ENCODE peak calls at places on chromosome X, in five cellular contexts. I, W, O, A and P are unnamed samples.

GRCh38 chrX:152038798-152039197 is 64.3 kb upstream of the GABRE start:
- DNase-seq in A (no peak), I (no peak), W (no peak), O (no peak), P (no peak)

GRCh38 chrX:45850775-45851433 is 650.2 kb upstream of the DIPK2B start:
- DNase-seq in W (no peak), O (no peak), A (peak; percentile 72), I (peak; percentile 18), P (no peak)

GRCh38 chrX:17525266-17525665 is 150.3 kb downstream of the NHS start:
- DNase-seq in W (no peak), I (no peak), O (no peak), A (no peak), P (no peak)

GRCh38 chrX:41352329-41352801 is 18.4 kb downstream of the DDX3X start:
- DNase-seq in O (no peak), I (no peak), A (no peak), W (no peak), P (no peak)

GRCh38 chrX:71251456-71251973 is 2.4 kb downstream of the ZMYM3 start:
- DNase-seq in W (no peak), O (no peak), I (no peak), A (peak; percentile 24), P (no peak)

GRCh38 chrX:112163916-112164315 is 81.3 kb upstream of the TRPC5 start:
- DNase-seq in A (no peak), I (no peak), O (no peak), W (no peak), P (no peak)

GRCh38 chrX:96721398-96721797 is 36.8 kb downstream of the DIAPH2 start:
- DNase-seq in O (no peak), A (no peak), W (no peak), I (no peak), P (no peak)

GRCh38 chrX:24145340-24146186 is 4.0 kb upstream of the ZFX start:
- DNase-seq in O (no peak), A (no peak), W (no peak), I (no peak), P (no peak)

GRCh38 chrX:16444353-16444752 is 205.6 kb upstream of the S100G start:
- DNase-seq in I (no peak), O (no peak), A (no peak), W (peak; percentile 16), P (no peak)

GRCh38 chrX:132442674-132443073 is 46.2 kb downstream of the MBNL3 start:
- DNase-seq in W (no peak), A (no peak), O (no peak), I (no peak), P (no peak)
- H3K27ac ChIP-seq in W (no peak overlapping the region), A (no peak overlapping the region), O (no peak overlapping the region), I (no peak overlapping the region), P (no peak overlapping the region)

DNA sequence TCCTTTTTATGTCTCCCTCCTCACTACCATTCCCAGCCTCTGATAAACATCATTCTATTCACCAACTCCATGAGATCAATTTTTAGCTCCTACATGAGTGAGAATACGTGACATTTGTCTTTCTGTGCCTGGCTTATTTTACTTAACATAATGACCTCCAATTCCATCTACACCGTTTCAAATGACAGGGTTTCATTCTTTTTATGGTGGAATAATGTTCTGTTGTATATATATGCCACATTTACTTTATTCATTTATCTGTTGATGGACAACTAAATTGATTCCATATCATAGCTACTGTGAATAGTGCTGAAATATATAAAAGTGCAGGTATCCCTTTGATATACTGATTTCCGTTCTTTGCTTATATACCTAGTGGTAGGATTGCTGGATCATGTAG is 503.9 kb downstream of the SMARCA1 start:
- DNase-seq in A (no peak), W (no peak), O (no peak), I (no peak), P (no peak)
- H3K27ac ChIP-seq in A (no peak overlapping the region), W (no peak overlapping the region), O (no peak overlapping the region), I (no peak overlapping the region), P (no peak overlapping the region)

DNA sequence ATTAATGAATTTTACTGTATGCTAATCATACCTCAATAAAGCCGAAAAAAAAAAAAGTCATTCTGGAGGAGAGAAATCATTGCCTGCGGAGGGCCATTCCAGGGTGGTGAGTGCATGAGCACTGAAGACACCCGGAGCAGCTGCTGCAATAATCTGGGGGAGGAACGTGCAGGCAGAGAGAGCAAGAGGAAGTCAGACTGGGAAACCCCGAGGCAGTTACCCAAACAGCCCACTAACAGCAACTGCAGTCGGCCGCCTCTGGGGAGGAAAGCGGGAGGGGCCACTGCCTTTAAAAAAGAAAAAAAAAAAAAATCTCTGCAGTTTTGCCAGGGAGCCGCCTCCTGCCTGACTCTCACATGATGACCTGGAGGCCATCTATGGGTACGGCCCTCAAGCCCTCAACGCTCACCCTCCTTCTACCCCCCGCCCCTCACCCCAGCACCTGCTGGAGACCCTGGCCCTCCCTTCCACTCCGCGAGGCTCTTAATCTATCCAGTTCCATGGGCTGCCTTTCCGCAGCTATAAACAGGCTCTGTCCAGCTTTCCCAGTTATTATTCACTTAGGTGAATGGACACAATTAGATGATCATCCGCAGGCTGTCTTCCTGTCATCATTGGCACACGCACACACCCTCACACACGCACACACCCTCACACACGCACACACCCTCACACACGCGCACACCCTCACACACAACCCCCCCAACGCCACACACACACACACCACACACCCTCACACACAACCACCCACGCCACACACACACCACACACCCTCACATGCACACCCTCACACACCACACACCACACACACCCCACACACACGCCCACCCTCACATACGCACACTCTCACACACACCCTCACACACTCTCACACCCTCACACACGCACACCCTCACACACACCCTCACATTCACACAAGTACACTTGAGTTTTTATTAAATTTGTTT is 3.4 kb upstream of the AVPR2 start:
- DNase-seq in W (peak; percentile 65), I (peak; percentile 54), A (peak; percentile 87), O (peak; percentile 39), P (no peak)
- H3K27ac ChIP-seq in W (peak overlapping the region; percentile 48), I (no peak overlapping the region), A (no peak overlapping the region), O (peak overlapping the region; percentile 46), P (no peak overlapping the region)

DNA sequence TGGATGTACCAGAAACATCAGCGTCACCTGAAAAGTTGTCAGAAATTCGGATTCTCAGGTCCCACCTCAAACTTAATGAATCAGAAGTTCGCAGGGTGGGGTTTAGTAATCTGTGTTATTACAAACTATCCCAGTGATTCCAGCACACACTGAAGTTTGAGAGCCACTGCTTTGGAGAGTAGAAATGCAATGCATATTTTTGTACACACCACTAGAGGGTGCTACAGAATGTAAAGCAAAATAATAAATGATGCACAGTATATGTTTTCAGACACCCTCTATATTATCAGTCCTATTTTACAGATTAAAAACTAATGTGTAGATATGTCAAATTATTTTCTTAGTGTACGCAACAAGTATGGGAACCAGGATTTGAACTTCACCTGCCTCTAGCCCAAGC is 2.5 kb upstream of the MORF4L2 start:
- DNase-seq in W (no peak), O (no peak), A (peak; percentile 11), I (no peak), P (no peak)
- H3K27ac ChIP-seq in W (no peak overlapping the region), O (peak overlapping the region; percentile 98), A (no peak overlapping the region), I (no peak overlapping the region), P (peak overlapping the region; percentile 99)

DNA sequence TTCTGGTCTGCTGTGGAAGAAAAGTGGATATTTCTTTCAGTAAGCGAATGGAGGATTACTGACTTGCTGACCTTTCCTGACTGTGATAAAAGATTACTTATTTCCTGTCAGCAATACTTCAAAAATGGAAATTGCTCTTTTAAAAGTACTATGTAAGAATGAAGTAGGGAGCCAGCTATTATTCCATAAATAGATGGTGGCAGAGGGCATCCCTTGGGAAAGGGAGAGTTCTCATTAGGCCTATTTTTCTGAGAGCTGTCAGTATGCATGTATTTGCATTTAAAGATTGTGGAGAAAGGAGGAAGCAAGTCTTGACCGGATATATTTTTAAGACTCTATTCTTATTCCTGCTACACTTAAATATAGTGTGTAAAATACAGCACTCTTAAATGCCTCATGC is 37.2 kb downstream of the TMEM47 start:
- DNase-seq in O (no peak), I (no peak), A (no peak), W (no peak), P (no peak)
- H3K27ac ChIP-seq in O (peak overlapping the region; percentile 38), I (no peak overlapping the region), A (no peak overlapping the region), W (no peak overlapping the region), P (no peak overlapping the region)

DNA sequence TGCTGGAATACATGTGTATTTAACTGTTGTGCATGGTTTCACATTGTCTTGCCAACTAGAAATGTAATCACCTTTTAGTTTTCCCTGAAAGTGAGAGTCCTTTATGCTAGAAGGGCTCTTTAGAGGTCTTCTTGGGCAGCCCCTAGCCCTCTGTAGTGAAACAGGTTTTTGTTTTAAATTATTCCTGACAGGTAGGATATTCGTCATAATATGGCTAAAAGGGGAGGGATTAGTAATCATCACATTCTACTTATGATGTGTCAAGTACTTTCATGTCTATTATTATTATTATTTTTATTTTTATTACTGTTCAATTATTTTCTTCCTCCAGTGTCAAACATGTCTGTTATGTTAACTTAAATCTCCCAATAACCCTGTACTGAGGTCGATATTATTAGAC is 35.5 kb downstream of the MSN start:
- DNase-seq in I (no peak), W (no peak), O (no peak), A (no peak), P (no peak)
- H3K27ac ChIP-seq in I (no peak overlapping the region), W (no peak overlapping the region), O (peak overlapping the region; percentile 85), A (no peak overlapping the region), P (no peak overlapping the region)

DNA sequence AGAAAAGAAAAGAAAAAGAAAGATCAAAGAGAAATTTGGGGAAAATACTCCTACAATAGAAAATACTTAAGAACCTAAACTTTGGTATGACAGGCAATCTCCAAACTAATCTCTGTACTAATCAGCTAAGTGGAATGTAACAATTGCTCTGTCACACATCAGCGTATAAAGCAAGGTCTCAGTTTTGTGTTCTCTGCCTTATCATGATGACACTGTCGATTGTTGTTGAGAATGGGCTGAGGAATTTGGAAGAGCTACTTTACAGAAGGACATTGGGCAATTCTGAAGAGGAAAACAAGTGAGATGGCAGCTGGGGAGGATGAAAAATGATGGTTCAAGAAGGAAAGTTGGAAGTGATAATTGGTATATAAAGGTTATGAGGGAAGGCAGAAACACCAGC is 486.0 kb upstream of the HTR2C start:
- DNase-seq in A (peak; percentile 76), W (no peak), O (no peak), I (no peak), P (no peak)
- H3K27ac ChIP-seq in A (no peak overlapping the region), W (no peak overlapping the region), O (no peak overlapping the region), I (no peak overlapping the region), P (no peak overlapping the region)

DNA sequence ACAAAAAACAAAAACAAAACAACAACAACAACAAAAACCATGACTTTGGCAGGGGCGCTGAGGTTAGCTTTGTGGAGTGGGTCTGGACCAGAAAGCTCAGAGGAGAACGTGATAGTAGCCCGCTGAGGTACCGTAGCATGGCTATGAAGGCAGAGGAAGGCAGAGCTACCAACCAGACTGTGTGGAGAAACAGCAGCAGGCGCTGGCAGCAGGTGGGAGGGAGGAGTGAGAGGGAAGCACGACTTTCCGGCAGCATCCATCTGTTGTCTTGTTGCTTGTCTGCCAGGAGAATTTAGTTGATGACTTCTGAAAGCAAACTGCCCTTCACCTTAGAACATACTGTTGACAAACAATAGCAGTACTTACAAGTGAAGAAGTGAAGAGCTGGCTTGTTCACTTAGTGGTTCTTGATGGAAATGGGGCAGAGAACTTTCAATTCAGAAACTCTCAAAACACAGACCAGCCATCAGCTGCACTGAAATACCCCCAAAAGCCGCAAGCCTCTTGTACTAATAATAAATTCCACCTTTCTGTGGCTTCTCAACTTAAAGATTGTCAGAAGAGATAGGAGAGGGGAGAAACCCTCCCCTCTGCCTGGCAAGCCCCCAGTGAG is 447.2 kb downstream of the SLITRK2 start:
- DNase-seq in A (no peak), I (no peak), W (no peak), O (no peak), P (no peak)
- H3K27ac ChIP-seq in A (no peak overlapping the region), I (no peak overlapping the region), W (no peak overlapping the region), O (no peak overlapping the region), P (no peak overlapping the region)

GRCh38 chrX:21883258-21883657 is 27.5 kb downstream of the YY2 start:
- DNase-seq in O (peak; percentile 13), I (peak; percentile 20), W (no peak), A (no peak), P (no peak)
- H3K27ac ChIP-seq in O (no peak overlapping the region), I (no peak overlapping the region), W (no peak overlapping the region), A (no peak overlapping the region), P (no peak overlapping the region)